ENCODE peak calls at places on chromosomes 12 and 14, in ten cellular contexts. X is neuronal stem cell; R is ascending aorta; G is ovary; W is HCT116; V is transverse colon; Z is right atrium auricular region; I is pancreas; A is thoracic aorta; E is CD8-positive, alpha-beta memory T cell. K is an unnamed sample.

GRCh38 chr14:71533396-71533795 is 398.8 kb upstream of the RGS6 start:
- DNase-seq in X (no peak), R (no peak), G (no peak), W (no peak), V (no peak), Z (no peak), I (no peak), A (no peak), E (no peak), K (no peak)

GRCh38 chr14:79551591-79551990 is 659.7 kb downstream of the DIO2 start:
- DNase-seq in X (no peak), R (no peak), G (no peak), W (no peak), V (no peak), Z (no peak), I (no peak), A (no peak), E (no peak), K (peak; percentile 49)

GRCh38 chr14:61753631-61754030 is 8.6 kb upstream of the SNAPC1 start:
- DNase-seq in X (no peak), R (no peak), G (no peak), W (no peak), V (no peak), Z (no peak), I (no peak), A (no peak), E (no peak), K (no peak)

GRCh38 chr12:23950775-23951391 is 1.4 kb upstream of the SOX5 start:
- DNase-seq in X (peak; percentile 73), R (no peak), G (peak; percentile 40), W (no peak), V (no peak), Z (peak; percentile 59), I (peak; percentile 15), A (no peak), E (no peak), K (peak; percentile 43)

GRCh38 chr14:105375635-105376057 is 22.7 kb upstream of the TEX22 start:
- DNase-seq in X (no peak), R (no peak), G (no peak), W (no peak), V (no peak), Z (no peak), I (no peak), A (no peak), E (peak; percentile 9), K (no peak)

GRCh38 chr12:25283006-25283405 is 32.3 kb upstream of the KRAS start:
- DNase-seq in X (no peak), R (no peak), G (no peak), W (no peak), V (no peak), Z (no peak), I (no peak), A (no peak), E (no peak), K (no peak)

GRCh38 chr12:82279597-82279996 is 78.6 kb downstream of the CCDC59 start:
- DNase-seq in X (no peak), R (no peak), G (no peak), W (no peak), V (no peak), Z (no peak), I (no peak), A (no peak), E (no peak), K (no peak)

GRCh38 chr14:59803052-59803451 is 67.5 kb downstream of the RTN1 start:
- DNase-seq in X (no peak), R (no peak), G (no peak), W (no peak), V (no peak), Z (no peak), I (no peak), A (no peak), E (no peak), K (no peak)

GRCh38 chr12:39884616-39885125 is 221.2 kb downstream of the SLC2A13 start:
- DNase-seq in X (no peak), R (no peak), G (no peak), W (no peak), V (no peak), Z (no peak), I (no peak), A (no peak), E (no peak), K (no peak)

GRCh38 chr12:122836027-122836921 is 1.0 kb downstream of the HIP1R start:
- DNase-seq in X (no peak), R (no peak), G (no peak), W (no peak), V (peak; percentile 72), Z (no peak), I (peak; percentile 68), A (no peak), E (peak; percentile 66), K (peak; percentile 41)

GRCh38 chr14:77158175-77158908 is 16.8 kb upstream of the ZDHHC22 start:
- DNase-seq in X (peak; percentile 59), R (no peak), G (peak; percentile 41), W (no peak), V (no peak), Z (peak; percentile 58), I (no peak), A (no peak), E (no peak), K (no peak)

GRCh38 chr12:79267580-79267979 is 403.0 kb downstream of the SYT1 start:
- DNase-seq in X (no peak), R (no peak), G (no peak), W (no peak), V (no peak), Z (no peak), I (no peak), A (no peak), E (no peak), K (no peak)

GRCh38 chr12:79262938-79263337 is 398.4 kb downstream of the SYT1 start:
- DNase-seq in X (peak; percentile 12), R (no peak), G (no peak), W (no peak), V (no peak), Z (no peak), I (no peak), A (no peak), E (no peak), K (no peak)

GRCh38 chr12:79260923-79261322 is 396.3 kb downstream of the SYT1 start:
- DNase-seq in X (no peak), R (no peak), G (no peak), W (no peak), V (no peak), Z (no peak), I (no peak), A (no peak), E (no peak), K (no peak)

DNA sequence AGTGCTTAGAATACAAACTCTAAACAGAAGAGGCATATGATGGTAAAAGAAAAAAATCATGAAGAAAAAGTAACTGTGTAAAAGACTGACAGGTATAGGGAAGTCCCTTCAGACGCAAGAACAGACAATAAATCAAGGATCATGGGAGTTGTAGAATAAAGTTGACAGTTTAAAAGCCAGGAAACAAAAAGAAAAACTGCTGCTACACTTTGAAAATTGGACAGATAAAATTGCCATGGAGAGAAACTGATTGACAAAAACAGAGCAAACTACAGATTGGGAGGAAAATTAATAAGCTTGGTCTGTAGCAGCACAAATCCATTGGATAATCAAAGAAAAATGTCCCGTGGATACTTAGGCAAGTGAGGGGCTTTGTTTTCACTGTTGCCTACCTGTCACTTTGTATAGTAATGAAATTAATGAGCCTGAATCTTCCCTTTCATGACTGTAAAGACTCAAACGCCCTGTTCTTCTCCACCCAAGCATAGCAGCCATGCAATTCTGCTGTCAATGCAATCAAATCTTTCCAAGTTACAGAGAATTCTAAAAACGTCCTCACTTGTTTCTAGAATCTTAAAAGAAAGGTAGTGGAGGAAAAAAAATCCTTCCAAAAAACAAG is 402.0 kb downstream of the SYT1 start:
- DNase-seq in X (no peak), R (no peak), G (no peak), W (no peak), V (no peak), Z (no peak), I (no peak), A (no peak), E (no peak), K (no peak)
- H3K4me3 ChIP-seq in X (no peak overlapping the region), R (no peak overlapping the region), G (no peak overlapping the region), W (no peak overlapping the region), V (no peak overlapping the region), Z (no peak overlapping the region), I (no peak overlapping the region), A (no peak overlapping the region), E (no peak overlapping the region), K (no peak overlapping the region)

DNA sequence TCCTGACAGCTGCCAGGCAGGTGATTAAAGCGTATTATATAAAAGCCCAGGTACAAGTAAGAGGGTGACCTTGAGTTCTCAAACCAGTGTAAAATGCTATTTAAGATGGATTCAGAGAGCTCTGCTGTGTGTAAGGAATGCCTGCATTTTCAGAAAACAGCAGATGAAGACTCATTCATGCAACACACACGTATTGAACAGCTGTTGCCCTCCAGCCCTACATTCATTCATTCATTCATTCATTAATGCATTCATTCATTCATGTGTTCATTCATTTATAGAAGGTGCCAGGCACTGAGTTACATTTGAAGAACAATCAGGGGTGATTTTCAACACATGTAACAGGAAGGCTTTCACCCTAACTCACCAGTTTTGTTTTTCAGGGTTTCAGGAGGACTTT is 27.4 kb upstream of the ELK3 start:
- DNase-seq in X (no peak), R (no peak), G (no peak), W (no peak), V (no peak), Z (no peak), I (no peak), A (no peak), E (no peak), K (no peak)
- H3K4me1 ChIP-seq in X (no peaks in the 10 kb centered on the region), R (no peaks in the 10 kb centered on the region), G (no peaks in the 10 kb centered on the region), W (no peaks in the 10 kb centered on the region), V (no peaks in the 10 kb centered on the region), Z (no peaks in the 10 kb centered on the region), I (no peaks in the 10 kb centered on the region), A (no peaks in the 10 kb centered on the region), E (no peaks in the 10 kb centered on the region), K (no peaks in the 10 kb centered on the region)

GRCh38 chr12:53324113-53324778 is 2.8 kb upstream of the AAAS start:
- DNase-seq in X (no peak), R (no peak), G (peak; percentile 51), W (no peak), V (peak; percentile 53), Z (no peak), I (peak; percentile 33), A (no peak), E (peak; percentile 49), K (no peak)
- H3K4me3 ChIP-seq in X (peak overlapping the region; percentile 75), R (peak overlapping the region; percentile 72), G (peak overlapping the region; percentile 57), W (peak overlapping the region; percentile 61), V (peak overlapping the region; percentile 52), Z (peak overlapping the region; percentile 80), I (peak overlapping the region; percentile 26), A (peak overlapping the region; percentile 94), E (peak overlapping the region; percentile 71), K (peak overlapping the region; percentile 61)

DNA sequence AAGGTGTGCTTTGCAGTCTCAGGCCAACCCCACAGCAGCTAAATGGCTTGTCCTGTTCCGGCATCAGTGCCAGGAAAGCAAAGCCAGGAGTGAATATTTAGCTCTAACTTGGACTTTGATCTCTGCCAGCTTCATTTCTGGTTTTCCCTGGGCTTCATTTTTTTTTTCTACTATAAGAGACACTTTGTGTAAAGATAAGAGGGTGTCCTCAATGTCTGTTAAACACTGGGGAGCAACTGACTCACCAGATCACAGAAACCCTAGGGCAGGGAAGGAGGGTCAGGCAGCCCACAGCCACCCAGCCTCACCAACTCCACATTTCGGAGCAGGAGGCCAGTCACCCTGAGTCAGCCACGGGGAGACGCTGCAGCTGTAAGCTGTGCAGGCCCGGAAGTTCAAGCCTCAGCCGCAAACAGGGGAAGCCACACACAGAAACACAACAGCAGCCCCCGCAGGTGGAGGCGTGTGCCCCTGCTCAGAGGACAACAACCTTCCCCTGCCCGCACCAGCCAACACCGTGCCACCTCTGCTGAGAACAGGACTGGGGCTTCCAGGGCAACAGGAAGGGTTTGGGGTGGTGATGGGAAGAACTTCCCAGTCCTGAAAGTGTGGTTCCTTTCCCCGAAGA is 6.3 kb downstream of the TNFRSF1A start:
- DNase-seq in X (no peak), R (peak; percentile 65), G (peak; percentile 82), W (no peak), V (peak; percentile 84), Z (peak; percentile 86), I (peak; percentile 82), A (peak; percentile 80), E (peak; percentile 86), K (peak; percentile 64)
- H3K4me1 ChIP-seq in X (peaks cover 41% of the 10 kb centered on the region), R (peaks cover 52% of the 10 kb centered on the region), G (peaks cover 22% of the 10 kb centered on the region), W (peaks cover 78% of the 10 kb centered on the region), V (peaks cover 39% of the 10 kb centered on the region), Z (no peaks in the 10 kb centered on the region), I (peaks cover 35% of the 10 kb centered on the region), A (peaks cover 37% of the 10 kb centered on the region), E (peaks cover 80% of the 10 kb centered on the region), K (peaks cover 48% of the 10 kb centered on the region)

K was measured in Caco-2.